ENCODE peak calls at places on chromosome 10, in four cellular contexts. H is tibial artery, O is BJ, U is heart left ventricle. F is an unnamed sample.
A peak's percentile ranks its signal among the peaks of the same experiment; 100 is the strongest.

GRCh38 chr10:80535671-80536360 is 1.9 kb upstream of the SH2D4B start:
- DNase-seq in H (peak; percentile 82), U (peak; percentile 78), O (no peak), F (no peak)

GRCh38 chr10:24843256-24843655 is 109.2 kb downstream of the PRTFDC1 start:
- DNase-seq in U (no peak), O (no peak), H (no peak), F (no peak)

GRCh38 chr10:84211566-84211965 is 13.8 kb downstream of the LRIT2 start:
- DNase-seq in O (no peak), H (peak; percentile 56), U (no peak), F (no peak)

GRCh38 chr10:52801951-52802350 is 29.4 kb upstream of the MBL2 start:
- DNase-seq in H (no peak), O (peak; percentile 10), U (no peak), F (peak; percentile 43)

GRCh38 chr10:23693398-23693797 is 254.5 kb downstream of the OTUD1 start:
- DNase-seq in U (no peak), H (no peak), O (no peak), F (no peak)

GRCh38 chr10:32377458-32378370 is 30.8 kb upstream of the EPC1 start:
- DNase-seq in O (no peak), U (no peak), H (no peak), F (no peak)

GRCh38 chr10:120052964-120053363 is 160.4 kb downstream of the SEC23IP start:
- DNase-seq in H (no peak), U (no peak), O (no peak), F (no peak)

GRCh38 chr10:112330154-112330553 is 43.8 kb upstream of the ACSL5 start:
- DNase-seq in H (no peak), U (no peak), O (no peak), F (no peak)

GRCh38 chr10:79241990-79242619 is 105.2 kb upstream of the PPIF start:
- DNase-seq in U (peak; percentile 86), O (no peak), H (peak; percentile 88), F (no peak)

GRCh38 chr10:80924063-80924952 is 386.6 kb downstream of the SH2D4B start:
- DNase-seq in U (peak; percentile 32), O (no peak), H (no peak), F (no peak)

GRCh38 chr10:119306964-119307363 is 99.6 kb downstream of the GRK5 start:
- DNase-seq in H (no peak), U (no peak), O (no peak), F (no peak)

GRCh38 chr10:97574374-97575100 is 2.0 kb downstream of the ANKRD2 start:
- DNase-seq in U (peak; percentile 77), O (no peak), H (peak; percentile 80), F (peak; percentile 94)

DNA sequence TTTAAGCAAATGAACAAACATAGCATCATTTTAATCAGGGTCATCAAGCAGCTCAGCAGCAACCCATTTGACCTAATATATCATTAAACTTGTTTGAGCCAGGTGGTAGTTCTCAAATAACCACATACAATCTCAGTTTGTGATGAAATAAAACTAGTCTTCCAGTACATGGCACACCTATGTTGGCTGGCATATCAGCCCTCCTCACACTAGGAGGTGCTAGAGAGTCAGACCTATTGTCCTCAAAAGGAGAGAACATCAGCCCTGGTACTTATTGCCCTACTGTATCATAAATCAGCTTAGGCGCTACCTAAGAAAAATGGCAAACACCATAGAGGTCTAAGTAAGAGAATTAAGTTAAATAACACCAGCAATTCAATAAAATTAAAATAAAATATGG is 81.7 kb downstream of the CABCOCO1 start:
- DNase-seq in U (no peak), O (no peak), H (no peak), F (no peak)
- TF ChIP-seq CTCF in U (no peak), O (no peak), H (no peak), F (peak; percentile 30)

DNA sequence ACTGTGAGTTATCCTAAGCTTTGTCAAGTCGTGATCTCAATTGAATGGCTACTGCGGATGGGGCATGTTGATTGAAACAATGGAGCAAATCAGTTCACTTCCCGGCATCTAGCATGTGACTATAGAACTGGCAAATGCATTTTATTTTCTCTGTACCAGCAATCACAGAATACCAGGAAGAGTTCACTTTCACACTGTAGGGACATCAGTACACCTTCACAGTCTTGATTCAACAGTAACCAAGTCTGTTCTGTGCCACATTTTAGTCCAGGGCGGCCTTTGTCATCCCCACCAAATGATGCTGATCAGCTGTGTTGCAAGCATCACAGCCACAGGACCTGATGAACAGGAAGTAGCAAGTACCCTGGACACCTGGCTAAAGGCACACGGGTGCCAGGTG is 32.1 kb upstream of the JAKMIP3 start:
- DNase-seq in H (no peak), O (no peak), U (no peak), F (no peak)
- H3K27me3 ChIP-seq in H (peaks cover 74% of the 10 kb centered on the region), O (peaks cover 29% of the 10 kb centered on the region), U (no peaks in the 10 kb centered on the region), F (peaks cover 37% of the 10 kb centered on the region)

GRCh38 chr10:128316327-128316726 is 190.1 kb upstream of the MKI67 start:
- DNase-seq in U (no peak), H (peak; percentile 20), O (no peak), F (no peak)
- H3K4me3 ChIP-seq in U (no peak overlapping the region), H (no peak overlapping the region), O (no peak overlapping the region), F (no peak overlapping the region)

DNA sequence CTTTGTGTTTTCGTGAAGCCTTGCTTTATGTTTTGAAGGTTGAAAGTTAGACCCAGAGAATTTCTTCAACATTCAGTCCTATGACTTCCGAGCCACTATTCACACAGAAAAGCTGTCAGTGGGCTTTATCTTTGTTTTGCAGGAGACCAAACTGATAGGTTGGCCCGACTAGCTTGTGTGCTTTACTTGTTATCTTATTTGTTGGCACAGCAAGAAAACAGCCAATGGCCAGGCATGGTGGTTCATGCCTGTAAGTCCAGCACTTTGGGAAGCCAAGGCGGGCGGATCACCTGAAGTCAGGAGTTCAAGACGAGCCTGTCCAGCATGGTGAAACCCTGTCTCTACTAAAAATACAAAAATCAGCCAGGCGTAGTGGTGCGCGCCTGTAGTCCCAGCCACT is 16.0 kb upstream of the GDI2 start:
- DNase-seq in O (no peak), H (no peak), U (no peak), F (no peak)
- TF ChIP-seq CTCF in O (no peak), H (no peak), U (no peak), F (no peak)